ENCODE peak calls at places on chromosomes 3 and 15, in four cellular contexts. One of them, this sample, is unnamed.

GRCh38 chr3:95750097-95750496 is 1064.3 kb upstream of the EPHA6 start:
- DNase-seq in kidney: no peak
- DNase-seq in SJCRH30: no peak
- DNase-seq in heart right ventricle: no peak
- DNase-seq in this sample: no peak

GRCh38 chr3:72679540-72680198 is 168.6 kb downstream of the SHQ1 start:
- DNase-seq in kidney: no peak
- DNase-seq in heart right ventricle: no peak
- DNase-seq in SJCRH30: peak; percentile 69
- DNase-seq in this sample: no peak

GRCh38 chr3:137770821-137771399 is 6.8 kb downstream of the SOX14 start:
- DNase-seq in SJCRH30: no peak
- DNase-seq in kidney: peak; percentile 60
- DNase-seq in heart right ventricle: no peak
- DNase-seq in this sample: no peak

GRCh38 chr3:9347887-9348286 is 15.0 kb upstream of the THUMPD3 start:
- DNase-seq in kidney: no peak
- DNase-seq in heart right ventricle: no peak
- DNase-seq in SJCRH30: no peak
- DNase-seq in this sample: no peak

GRCh38 chr3:196736670-196737374 is 2.8 kb upstream of the PAK2 start:
- DNase-seq in kidney: no peak
- DNase-seq in heart right ventricle: no peak
- DNase-seq in SJCRH30: no peak
- DNase-seq in this sample: no peak

GRCh38 chr3:179015551-179016020 is 56.0 kb downstream of the ZMAT3 start:
- DNase-seq in kidney: no peak
- DNase-seq in heart right ventricle: peak; percentile 56
- DNase-seq in SJCRH30: peak; percentile 51
- DNase-seq in this sample: no peak

GRCh38 chr3:134839422-134839821 is 44.4 kb downstream of the EPHB1 start:
- DNase-seq in kidney: no peak
- DNase-seq in heart right ventricle: no peak
- DNase-seq in SJCRH30: no peak
- DNase-seq in this sample: no peak

GRCh38 chr3:169041677-169042171 is 621.8 kb downstream of the MECOM start:
- DNase-seq in kidney: no peak
- DNase-seq in SJCRH30: peak; percentile 24
- DNase-seq in heart right ventricle: no peak
- DNase-seq in this sample: no peak

GRCh38 chr3:2770451-2770850 is 339.7 kb downstream of the IL5RA start:
- DNase-seq in kidney: no peak
- DNase-seq in SJCRH30: no peak
- DNase-seq in heart right ventricle: no peak
- DNase-seq in this sample: no peak

GRCh38 chr3:196518999-196519737 is 4.0 kb upstream of the SMCO1 start:
- DNase-seq in SJCRH30: peak; percentile 82
- DNase-seq in heart right ventricle: peak; percentile 75
- DNase-seq in kidney: no peak
- DNase-seq in this sample: no peak

GRCh38 chr3:182450942-182451607 is 342.2 kb upstream of the ATP11B start:
- DNase-seq in heart right ventricle: no peak
- DNase-seq in SJCRH30: no peak
- DNase-seq in kidney: no peak
- DNase-seq in this sample: no peak

GRCh38 chr15:55527150-55527549 is 19.1 kb upstream of the DNAAF4 start:
- DNase-seq in kidney: no peak
- DNase-seq in SJCRH30: no peak
- DNase-seq in heart right ventricle: no peak
- DNase-seq in this sample: no peak

GRCh38 chr3:122092460-122093165 is 37.5 kb downstream of the CD86 start:
- DNase-seq in SJCRH30: peak; percentile 17
- DNase-seq in heart right ventricle: peak; percentile 13
- DNase-seq in kidney: no peak
- DNase-seq in this sample: no peak

GRCh38 chr15:45640610-45641009 is 5.8 kb downstream of the SQOR start:
- DNase-seq in heart right ventricle: no peak
- DNase-seq in kidney: no peak
- DNase-seq in SJCRH30: no peak
- DNase-seq in this sample: no peak

GRCh38 chr3:30286007-30286669 is 320.3 kb upstream of the TGFBR2 start:
- DNase-seq in heart right ventricle: peak; percentile 86
- DNase-seq in kidney: peak; percentile 79
- DNase-seq in SJCRH30: peak; percentile 73
- DNase-seq in this sample: no peak

DNA sequence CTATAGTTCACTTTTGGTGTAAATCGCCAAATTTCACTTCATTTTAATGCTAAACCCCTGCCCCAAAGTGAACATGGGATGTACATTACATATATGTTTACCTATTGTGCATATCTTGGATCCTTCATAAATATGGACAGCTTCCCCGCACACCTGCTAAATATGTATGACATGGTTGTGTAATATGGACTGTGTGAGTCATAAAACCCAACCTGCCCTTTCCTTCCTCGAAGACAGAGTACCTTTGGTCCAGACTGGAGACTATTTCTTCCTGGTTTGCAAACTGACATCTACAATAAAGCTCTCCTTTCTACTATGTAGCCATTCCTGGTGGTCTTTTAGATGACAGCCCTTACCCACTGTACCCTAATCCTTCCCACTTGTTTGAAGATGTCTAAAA is 12.4 kb downstream of the ACTC1 start:
- DNase-seq in heart right ventricle: no peak
- DNase-seq in kidney: no peak
- DNase-seq in SJCRH30: no peak
- DNase-seq in this sample: no peak
- H3K27ac ChIP-seq in heart right ventricle: no peak overlapping the region
- H3K27ac ChIP-seq in kidney: no peak overlapping the region
- H3K27ac ChIP-seq in SJCRH30: no peak overlapping the region
- H3K27ac ChIP-seq in this sample: no peak overlapping the region

GRCh38 chr3:45657853-45658252 is 31.3 kb upstream of the SACM1L start:
- DNase-seq in SJCRH30: no peak
- DNase-seq in kidney: no peak
- DNase-seq in heart right ventricle: no peak
- DNase-seq in this sample: no peak

GRCh38 chr3:45659661-45660566 is 29.3 kb upstream of the SACM1L start:
- DNase-seq in kidney: no peak
- DNase-seq in heart right ventricle: peak; percentile 75
- DNase-seq in SJCRH30: peak; percentile 64
- DNase-seq in this sample: no peak

GRCh38 chr3:45654344-45654934 is 34.8 kb upstream of the SACM1L start:
- DNase-seq in SJCRH30: no peak
- DNase-seq in kidney: no peak
- DNase-seq in heart right ventricle: no peak
- DNase-seq in this sample: no peak

GRCh38 chr3:45655906-45656305 is 33.3 kb upstream of the SACM1L start:
- DNase-seq in SJCRH30: no peak
- DNase-seq in heart right ventricle: no peak
- DNase-seq in kidney: no peak
- DNase-seq in this sample: no peak

GRCh38 chr3:45656575-45657363 is 32.4 kb upstream of the SACM1L start:
- DNase-seq in kidney: peak; percentile 94
- DNase-seq in heart right ventricle: peak; percentile 91
- DNase-seq in SJCRH30: peak; percentile 89
- DNase-seq in this sample: peak; percentile 66
- H3K27ac ChIP-seq in kidney: no peak overlapping the region
- H3K27ac ChIP-seq in heart right ventricle: peak overlapping the region; percentile 51
- H3K27ac ChIP-seq in SJCRH30: no peak overlapping the region
- H3K27ac ChIP-seq in this sample: no peak overlapping the region

DNA sequence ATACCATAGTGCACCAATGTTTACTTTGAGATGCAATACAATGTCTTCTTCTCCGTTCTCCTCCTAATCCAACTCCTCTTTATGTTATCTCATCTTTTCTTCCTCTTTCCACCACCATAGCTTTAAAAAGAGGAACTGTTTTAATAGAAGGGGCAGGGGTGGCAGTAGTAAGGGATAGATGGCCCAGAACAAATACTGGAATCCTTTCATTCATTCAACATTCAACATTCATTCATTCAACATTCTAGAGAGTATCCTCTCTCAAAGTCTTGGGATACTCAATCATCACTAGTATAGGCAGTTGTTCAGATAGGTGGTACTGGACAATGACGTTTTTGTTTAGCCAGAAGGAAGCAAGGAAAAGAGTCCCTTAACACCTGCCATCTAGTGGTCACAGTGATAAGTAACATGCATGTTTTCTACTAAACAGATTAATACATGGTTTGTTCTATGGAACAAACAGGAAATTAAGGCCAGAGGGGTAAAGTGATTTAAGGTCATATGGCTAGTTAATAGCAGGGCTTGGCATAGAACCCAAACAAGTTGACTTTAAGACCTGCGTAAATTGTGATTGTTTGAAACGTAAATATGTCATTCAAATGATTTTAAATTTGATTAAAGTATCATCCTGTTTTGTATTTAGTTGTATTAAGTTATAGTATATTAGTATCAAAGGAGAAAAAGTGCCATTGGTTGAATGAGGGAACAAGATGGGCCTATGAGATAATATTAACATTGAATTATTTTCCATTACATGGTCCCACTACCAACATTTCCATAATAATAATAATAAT is 26.9 kb upstream of the EHHADH start:
- DNase-seq in SJCRH30: peak; percentile 21
- DNase-seq in heart right ventricle: no peak
- DNase-seq in kidney: no peak
- DNase-seq in this sample: no peak
- H3K27ac ChIP-seq in SJCRH30: no peak overlapping the region
- H3K27ac ChIP-seq in heart right ventricle: no peak overlapping the region
- H3K27ac ChIP-seq in kidney: no peak overlapping the region
- H3K27ac ChIP-seq in this sample: no peak overlapping the region

GRCh38 chr3:42119558-42120355 is 28.6 kb downstream of the TRAK1 start:
- DNase-seq in kidney: no peak
- DNase-seq in heart right ventricle: no peak
- DNase-seq in SJCRH30: no peak
- DNase-seq in this sample: no peak

GRCh38 chr3:42120866-42121265 is 29.7 kb downstream of the TRAK1 start:
- DNase-seq in kidney: no peak
- DNase-seq in heart right ventricle: no peak
- DNase-seq in SJCRH30: peak; percentile 13
- DNase-seq in this sample: no peak

GRCh38 chr3:42116466-42116865 is 25.3 kb downstream of the TRAK1 start:
- DNase-seq in kidney: no peak
- DNase-seq in heart right ventricle: no peak
- DNase-seq in SJCRH30: no peak
- DNase-seq in this sample: no peak

GRCh38 chr3:42117175-42118008 is 26.2 kb downstream of the TRAK1 start:
- DNase-seq in kidney: no peak
- DNase-seq in heart right ventricle: peak; percentile 40
- DNase-seq in SJCRH30: no peak
- DNase-seq in this sample: no peak

GRCh38 chr3:42118762-42119361 is 27.7 kb downstream of the TRAK1 start:
- DNase-seq in SJCRH30: no peak
- DNase-seq in kidney: no peak
- DNase-seq in heart right ventricle: no peak
- DNase-seq in this sample: no peak
- H3K27ac ChIP-seq in SJCRH30: no peak overlapping the region
- H3K27ac ChIP-seq in kidney: no peak overlapping the region
- H3K27ac ChIP-seq in heart right ventricle: peak overlapping the region; percentile 45
- H3K27ac ChIP-seq in this sample: no peak overlapping the region

GRCh38 chr3:4501991-4502390 is 8.8 kb downstream of the ITPR1 start:
- DNase-seq in SJCRH30: no peak
- DNase-seq in heart right ventricle: no peak
- DNase-seq in kidney: no peak
- DNase-seq in this sample: no peak

GRCh38 chr3:4501422-4501821 is 8.3 kb downstream of the ITPR1 start:
- DNase-seq in heart right ventricle: no peak
- DNase-seq in SJCRH30: no peak
- DNase-seq in kidney: no peak
- DNase-seq in this sample: no peak

GRCh38 chr3:4504340-4505261 is 11.5 kb downstream of the ITPR1 start:
- DNase-seq in heart right ventricle: no peak
- DNase-seq in SJCRH30: no peak
- DNase-seq in kidney: no peak
- DNase-seq in this sample: no peak

GRCh38 chr3:4505688-4506558 is 12.8 kb downstream of the ITPR1 start:
- DNase-seq in heart right ventricle: no peak
- DNase-seq in kidney: no peak
- DNase-seq in SJCRH30: no peak
- DNase-seq in this sample: no peak

GRCh38 chr3:4503050-4503449 is 9.9 kb downstream of the ITPR1 start:
- DNase-seq in heart right ventricle: no peak
- DNase-seq in kidney: no peak
- DNase-seq in SJCRH30: no peak
- DNase-seq in this sample: no peak
- H3K27ac ChIP-seq in heart right ventricle: peak overlapping the region; percentile 85
- H3K27ac ChIP-seq in kidney: no peak overlapping the region
- H3K27ac ChIP-seq in SJCRH30: no peak overlapping the region
- H3K27ac ChIP-seq in this sample: no peak overlapping the region

GRCh38 chr15:74396445-74397238 is 29.2 kb upstream of the CYP11A1 start:
- DNase-seq in heart right ventricle: no peak
- DNase-seq in SJCRH30: no peak
- DNase-seq in kidney: no peak
- DNase-seq in this sample: no peak
- H3K27ac ChIP-seq in heart right ventricle: no peak overlapping the region
- H3K27ac ChIP-seq in SJCRH30: no peak overlapping the region
- H3K27ac ChIP-seq in kidney: no peak overlapping the region
- H3K27ac ChIP-seq in this sample: no peak overlapping the region